ENCODE peak calls at places on chromosomes 16 and 17, in ten cellular contexts. One of them, this sample, is unnamed.

GRCh38 chr17:49576121-49576905 is 642 bp downstream of the NXPH3 start:
- DNase-seq in NCI-H1105: peak
- DNase-seq in lung: no peak
- DNase-seq in EL: peak
- DNase-seq in tibial nerve: peak
- DNase-seq in neural progenitor cell: peak
- DNase-seq in NCI-H1048: no peak
- DNase-seq in left colon: no peak
- DNase-seq in chondrocyte: no peak
- DNase-seq in effector memory CD4-positive, alpha-beta T cell: no peak
- DNase-seq in this sample: no peak

GRCh38 chr16:53502331-53503269 is at the start of gene AKTIP:
- DNase-seq in chondrocyte: no peak
- DNase-seq in NCI-H1048: no peak
- DNase-seq in EL: peak
- DNase-seq in left colon: peak
- DNase-seq in lung: peak
- DNase-seq in neural progenitor cell: peak
- DNase-seq in tibial nerve: no peak
- DNase-seq in NCI-H1105: peak
- DNase-seq in effector memory CD4-positive, alpha-beta T cell: no peak
- DNase-seq in this sample: peak

GRCh38 chr17:46010597-46011186 is 11.6 kb downstream of the STH start:
- DNase-seq in effector memory CD4-positive, alpha-beta T cell: no peak
- DNase-seq in EL: no peak
- DNase-seq in NCI-H1048: no peak
- DNase-seq in tibial nerve: no peak
- DNase-seq in chondrocyte: no peak
- DNase-seq in lung: no peak
- DNase-seq in left colon: no peak
- DNase-seq in NCI-H1105: no peak
- DNase-seq in neural progenitor cell: no peak
- DNase-seq in this sample: no peak

GRCh38 chr16:69610356-69610755 is 44.6 kb downstream of the NFAT5 start:
- DNase-seq in NCI-H1105: no peak
- DNase-seq in tibial nerve: no peak
- DNase-seq in NCI-H1048: no peak
- DNase-seq in lung: no peak
- DNase-seq in left colon: no peak
- DNase-seq in EL: peak
- DNase-seq in effector memory CD4-positive, alpha-beta T cell: no peak
- DNase-seq in neural progenitor cell: peak
- DNase-seq in chondrocyte: no peak
- DNase-seq in this sample: no peak

GRCh38 chr16:19210968-19211367 is 42.9 kb downstream of the SYT17 start:
- DNase-seq in tibial nerve: no peak
- DNase-seq in EL: no peak
- DNase-seq in effector memory CD4-positive, alpha-beta T cell: no peak
- DNase-seq in neural progenitor cell: no peak
- DNase-seq in NCI-H1105: no peak
- DNase-seq in chondrocyte: no peak
- DNase-seq in NCI-H1048: no peak
- DNase-seq in lung: no peak
- DNase-seq in left colon: no peak
- DNase-seq in this sample: peak

GRCh38 chr17:64774888-64775600 is 112.9 kb upstream of the SMURF2 start:
- DNase-seq in tibial nerve: no peak
- DNase-seq in EL: no peak
- DNase-seq in effector memory CD4-positive, alpha-beta T cell: no peak
- DNase-seq in left colon: no peak
- DNase-seq in NCI-H1105: no peak
- DNase-seq in neural progenitor cell: no peak
- DNase-seq in NCI-H1048: no peak
- DNase-seq in chondrocyte: no peak
- DNase-seq in lung: no peak
- DNase-seq in this sample: no peak

GRCh38 chr17:48825446-48826381 is 5.1 kb upstream of the CALCOCO2 start:
- DNase-seq in lung: no peak
- DNase-seq in neural progenitor cell: no peak
- DNase-seq in tibial nerve: no peak
- DNase-seq in NCI-H1048: no peak
- DNase-seq in left colon: no peak
- DNase-seq in NCI-H1105: no peak
- DNase-seq in chondrocyte: no peak
- DNase-seq in effector memory CD4-positive, alpha-beta T cell: no peak
- DNase-seq in EL: peak
- DNase-seq in this sample: no peak

GRCh38 chr16:74874123-74874522 is 99.5 kb upstream of the FA2H start:
- DNase-seq in NCI-H1048: no peak
- DNase-seq in left colon: no peak
- DNase-seq in EL: no peak
- DNase-seq in chondrocyte: no peak
- DNase-seq in lung: no peak
- DNase-seq in neural progenitor cell: no peak
- DNase-seq in NCI-H1105: no peak
- DNase-seq in tibial nerve: no peak
- DNase-seq in effector memory CD4-positive, alpha-beta T cell: no peak
- DNase-seq in this sample: no peak

GRCh38 chr16:535446-536405 is 8.2 kb downstream of the CAPN15 start:
- DNase-seq in chondrocyte: no peak
- DNase-seq in effector memory CD4-positive, alpha-beta T cell: no peak
- DNase-seq in NCI-H1048: no peak
- DNase-seq in tibial nerve: no peak
- DNase-seq in NCI-H1105: no peak
- DNase-seq in neural progenitor cell: no peak
- DNase-seq in left colon: peak
- DNase-seq in lung: no peak
- DNase-seq in EL: peak
- DNase-seq in this sample: no peak

GRCh38 chr16:89048871-89049422 is 44.7 kb upstream of the ACSF3 start:
- DNase-seq in left colon: no peak
- DNase-seq in EL: no peak
- DNase-seq in chondrocyte: peak
- DNase-seq in NCI-H1048: no peak
- DNase-seq in effector memory CD4-positive, alpha-beta T cell: no peak
- DNase-seq in neural progenitor cell: no peak
- DNase-seq in tibial nerve: no peak
- DNase-seq in NCI-H1105: no peak
- DNase-seq in lung: no peak
- DNase-seq in this sample: no peak

GRCh38 chr16:81560979-81561657 is 116.5 kb downstream of the CMIP start:
- DNase-seq in lung: no peak
- DNase-seq in EL: peak
- DNase-seq in chondrocyte: no peak
- DNase-seq in effector memory CD4-positive, alpha-beta T cell: no peak
- DNase-seq in tibial nerve: no peak
- DNase-seq in neural progenitor cell: no peak
- DNase-seq in NCI-H1048: no peak
- DNase-seq in NCI-H1105: no peak
- DNase-seq in left colon: no peak
- DNase-seq in this sample: no peak

GRCh38 chr17:1997587-1998425 is 27.3 kb downstream of the RTN4RL1 start:
- DNase-seq in left colon: peak
- DNase-seq in NCI-H1105: no peak
- DNase-seq in lung: peak
- DNase-seq in EL: no peak
- DNase-seq in chondrocyte: no peak
- DNase-seq in tibial nerve: no peak
- DNase-seq in effector memory CD4-positive, alpha-beta T cell: no peak
- DNase-seq in NCI-H1048: no peak
- DNase-seq in neural progenitor cell: peak
- DNase-seq in this sample: no peak

GRCh38 chr17:57257911-57258885 is 1.9 kb downstream of the MSI2 start:
- DNase-seq in lung: no peak
- DNase-seq in effector memory CD4-positive, alpha-beta T cell: no peak
- DNase-seq in NCI-H1048: no peak
- DNase-seq in tibial nerve: no peak
- DNase-seq in NCI-H1105: no peak
- DNase-seq in EL: no peak
- DNase-seq in neural progenitor cell: peak
- DNase-seq in chondrocyte: no peak
- DNase-seq in left colon: no peak
- DNase-seq in this sample: no peak

GRCh38 chr17:43576563-43577229 is 30.6 kb upstream of the ETV4 start:
- DNase-seq in lung: peak
- DNase-seq in NCI-H1105: peak
- DNase-seq in EL: peak
- DNase-seq in effector memory CD4-positive, alpha-beta T cell: peak
- DNase-seq in left colon: peak
- DNase-seq in chondrocyte: no peak
- DNase-seq in NCI-H1048: peak
- DNase-seq in tibial nerve: peak
- DNase-seq in neural progenitor cell: peak
- DNase-seq in this sample: peak

GRCh38 chr16:2329532-2329931 is 11.0 kb downstream of the ABCA3 start:
- DNase-seq in chondrocyte: no peak
- DNase-seq in neural progenitor cell: no peak
- DNase-seq in left colon: no peak
- DNase-seq in EL: no peak
- DNase-seq in tibial nerve: no peak
- DNase-seq in lung: peak
- DNase-seq in NCI-H1105: no peak
- DNase-seq in effector memory CD4-positive, alpha-beta T cell: no peak
- DNase-seq in NCI-H1048: no peak
- DNase-seq in this sample: no peak

GRCh38 chr17:3683054-3683511 is 12.9 kb downstream of the P2RX5 start:
- DNase-seq in NCI-H1105: no peak
- DNase-seq in left colon: no peak
- DNase-seq in lung: no peak
- DNase-seq in neural progenitor cell: peak
- DNase-seq in chondrocyte: no peak
- DNase-seq in NCI-H1048: no peak
- DNase-seq in EL: peak
- DNase-seq in effector memory CD4-positive, alpha-beta T cell: peak
- DNase-seq in tibial nerve: no peak
- DNase-seq in this sample: no peak

GRCh38 chr17:77322534-77323412 is 182.0 kb downstream of the SEC14L1 start:
- DNase-seq in NCI-H1105: no peak
- DNase-seq in chondrocyte: peak
- DNase-seq in neural progenitor cell: peak
- DNase-seq in lung: peak
- DNase-seq in NCI-H1048: no peak
- DNase-seq in EL: peak
- DNase-seq in left colon: peak
- DNase-seq in effector memory CD4-positive, alpha-beta T cell: no peak
- DNase-seq in tibial nerve: peak
- DNase-seq in this sample: no peak

GRCh38 chr17:56739376-56739775 is 94.3 kb downstream of the C17orf67 start:
- DNase-seq in neural progenitor cell: no peak
- DNase-seq in lung: no peak
- DNase-seq in NCI-H1048: no peak
- DNase-seq in left colon: no peak
- DNase-seq in EL: peak
- DNase-seq in NCI-H1105: no peak
- DNase-seq in chondrocyte: no peak
- DNase-seq in tibial nerve: no peak
- DNase-seq in effector memory CD4-positive, alpha-beta T cell: no peak
- DNase-seq in this sample: no peak

GRCh38 chr17:61058066-61058465 is 341.6 kb upstream of the TBX2 start:
- DNase-seq in NCI-H1105: no peak
- DNase-seq in EL: no peak
- DNase-seq in chondrocyte: no peak
- DNase-seq in tibial nerve: no peak
- DNase-seq in lung: no peak
- DNase-seq in neural progenitor cell: no peak
- DNase-seq in NCI-H1048: no peak
- DNase-seq in left colon: no peak
- DNase-seq in effector memory CD4-positive, alpha-beta T cell: no peak
- DNase-seq in this sample: no peak

GRCh38 chr17:76189247-76189646 is 48.2 kb upstream of the FOXJ1 start:
- DNase-seq in tibial nerve: no peak
- DNase-seq in left colon: no peak
- DNase-seq in effector memory CD4-positive, alpha-beta T cell: no peak
- DNase-seq in NCI-H1105: no peak
- DNase-seq in EL: no peak
- DNase-seq in chondrocyte: no peak
- DNase-seq in neural progenitor cell: no peak
- DNase-seq in lung: no peak
- DNase-seq in NCI-H1048: no peak
- DNase-seq in this sample: no peak

GRCh38 chr17:82339634-82340580 is 6.3 kb upstream of the SECTM1 start:
- DNase-seq in effector memory CD4-positive, alpha-beta T cell: no peak
- DNase-seq in lung: no peak
- DNase-seq in EL: no peak
- DNase-seq in left colon: no peak
- DNase-seq in tibial nerve: no peak
- DNase-seq in NCI-H1105: no peak
- DNase-seq in NCI-H1048: no peak
- DNase-seq in neural progenitor cell: no peak
- DNase-seq in chondrocyte: no peak
- DNase-seq in this sample: no peak

GRCh38 chr17:14298221-14298994 is 2.5 kb upstream of the HS3ST3B1 start:
- DNase-seq in NCI-H1048: no peak
- DNase-seq in EL: no peak
- DNase-seq in NCI-H1105: no peak
- DNase-seq in neural progenitor cell: peak
- DNase-seq in chondrocyte: no peak
- DNase-seq in left colon: no peak
- DNase-seq in effector memory CD4-positive, alpha-beta T cell: no peak
- DNase-seq in lung: peak
- DNase-seq in tibial nerve: no peak
- DNase-seq in this sample: no peak

GRCh38 chr16:46757339-46758050 is 9.4 kb upstream of the MYLK3 start:
- DNase-seq in NCI-H1048: no peak
- DNase-seq in effector memory CD4-positive, alpha-beta T cell: no peak
- DNase-seq in EL: no peak
- DNase-seq in tibial nerve: no peak
- DNase-seq in left colon: no peak
- DNase-seq in chondrocyte: no peak
- DNase-seq in lung: no peak
- DNase-seq in NCI-H1105: peak
- DNase-seq in neural progenitor cell: peak
- DNase-seq in this sample: no peak

GRCh38 chr17:245611-246010 is 64.2 kb upstream of the DOC2B start:
- DNase-seq in NCI-H1048: no peak
- DNase-seq in tibial nerve: no peak
- DNase-seq in EL: no peak
- DNase-seq in lung: no peak
- DNase-seq in effector memory CD4-positive, alpha-beta T cell: no peak
- DNase-seq in neural progenitor cell: no peak
- DNase-seq in NCI-H1105: no peak
- DNase-seq in left colon: peak
- DNase-seq in chondrocyte: peak
- DNase-seq in this sample: no peak

GRCh38 chr16:12801511-12802042 is 2.1 kb downstream of the CPPED1 start:
- DNase-seq in lung: peak
- DNase-seq in neural progenitor cell: no peak
- DNase-seq in tibial nerve: peak
- DNase-seq in left colon: no peak
- DNase-seq in NCI-H1105: no peak
- DNase-seq in chondrocyte: no peak
- DNase-seq in EL: peak
- DNase-seq in effector memory CD4-positive, alpha-beta T cell: no peak
- DNase-seq in NCI-H1048: no peak
- DNase-seq in this sample: no peak

GRCh38 chr17:75755205-75755901 is 9.6 kb downstream of the GALK1 start:
- DNase-seq in lung: no peak
- DNase-seq in NCI-H1105: no peak
- DNase-seq in NCI-H1048: no peak
- DNase-seq in EL: peak
- DNase-seq in left colon: peak
- DNase-seq in neural progenitor cell: no peak
- DNase-seq in effector memory CD4-positive, alpha-beta T cell: no peak
- DNase-seq in tibial nerve: no peak
- DNase-seq in chondrocyte: no peak
- DNase-seq in this sample: no peak

GRCh38 chr17:4147751-4148310 is 4.8 kb downstream of the CYB5D2 start:
- DNase-seq in tibial nerve: no peak
- DNase-seq in NCI-H1105: no peak
- DNase-seq in EL: no peak
- DNase-seq in NCI-H1048: no peak
- DNase-seq in chondrocyte: no peak
- DNase-seq in effector memory CD4-positive, alpha-beta T cell: no peak
- DNase-seq in neural progenitor cell: no peak
- DNase-seq in left colon: no peak
- DNase-seq in lung: no peak
- DNase-seq in this sample: peak

GRCh38 chr16:63737633-63738032 is 1384.2 kb downstream of the CDH11 start:
- DNase-seq in lung: no peak
- DNase-seq in neural progenitor cell: no peak
- DNase-seq in NCI-H1105: no peak
- DNase-seq in chondrocyte: no peak
- DNase-seq in effector memory CD4-positive, alpha-beta T cell: no peak
- DNase-seq in left colon: no peak
- DNase-seq in tibial nerve: no peak
- DNase-seq in EL: no peak
- DNase-seq in NCI-H1048: no peak
- DNase-seq in this sample: no peak